ENCODE peak calls at places on chromosomes 3 and 15, in five cellular contexts. M is K562, X is esophagus muscularis mucosa, A is transverse colon, G is ovary. H is an unnamed sample.

GRCh38 chr15:101445562-101446526 is 43.7 kb downstream of the PCSK6 start:
- DNase-seq in M (no peak), X (no peak), A (no peak), G (no peak), H (peak; percentile 44)

GRCh38 chr3:160368804-160369203 is 30.2 kb downstream of the IFT80 start:
- DNase-seq in M (no peak), X (no peak), A (no peak), G (no peak), H (no peak)

GRCh38 chr3:116077059-116077458 is 368.2 kb downstream of the LSAMP start:
- DNase-seq in M (no peak), X (no peak), A (no peak), G (no peak), H (no peak)

GRCh38 chr3:51929420-51930003 is 12.2 kb downstream of the RRP9 start:
- DNase-seq in M (peak; percentile 48), X (no peak), A (no peak), G (no peak), H (no peak)

GRCh38 chr3:194245975-194246561 is 105.1 kb downstream of the CPN2 start:
- DNase-seq in M (peak; percentile 27), X (no peak), A (no peak), G (no peak), H (no peak)

GRCh38 chr3:148147896-148148295 is 549.8 kb upstream of the AGTR1 start:
- DNase-seq in M (no peak), X (no peak), A (no peak), G (no peak), H (no peak)

GRCh38 chr15:92155941-92156340 is 237.7 kb upstream of the ST8SIA2 start:
- DNase-seq in M (no peak), X (no peak), A (no peak), G (no peak), H (no peak)

GRCh38 chr3:172685331-172686214 is 25.3 kb downstream of the NCEH1 start:
- DNase-seq in M (no peak), X (no peak), A (no peak), G (no peak), H (no peak)

GRCh38 chr3:144516029-144516428 is 544.4 kb downstream of the DIPK2A start:
- DNase-seq in M (no peak), X (no peak), A (no peak), G (no peak), H (no peak)

GRCh38 chr15:58724471-58724870 is 25.0 kb downstream of the ADAM10 start:
- DNase-seq in M (no peak), X (no peak), A (no peak), G (no peak), H (no peak)

GRCh38 chr3:195150194-195151118 is 120.5 kb downstream of the XXYLT1 start:
- DNase-seq in M (peak; percentile 72), X (no peak), A (peak; percentile 61), G (peak; percentile 73), H (no peak)

GRCh38 chr3:50126287-50127211 is 28.6 kb upstream of the SEMA3F start:
- DNase-seq in M (peak; percentile 30), X (no peak), A (no peak), G (no peak), H (no peak)

GRCh38 chr3:140447136-140447535 is 230.7 kb upstream of the TRIM42 start:
- DNase-seq in M (no peak), X (no peak), A (no peak), G (no peak), H (no peak)

GRCh38 chr3:13077431-13078157 is 4.4 kb upstream of the IQSEC1 start:
- DNase-seq in M (no peak), X (no peak), A (no peak), G (no peak), H (no peak)

GRCh38 chr3:170502297-170502696 is 83.6 kb downstream of the SLC7A14 start:
- DNase-seq in M (no peak), X (no peak), A (no peak), G (peak; percentile 51), H (no peak)

GRCh38 chr15:90790057-90790456 is 72.9 kb downstream of the BLM start:
- DNase-seq in M (no peak), X (no peak), A (no peak), G (no peak), H (no peak)

GRCh38 chr15:46441294-46442062 is 806.6 kb downstream of the SQOR start:
- DNase-seq in M (no peak), X (no peak), A (no peak), G (no peak), H (no peak)

GRCh38 chr3:47469616-47470015 is 6.1 kb downstream of the SCAP start:
- DNase-seq in M (no peak), X (no peak), A (peak; percentile 17), G (no peak), H (no peak)

GRCh38 chr3:155369735-155370134 is 76.3 kb upstream of the STRIT1 start:
- DNase-seq in M (no peak), X (no peak), A (no peak), G (no peak), H (no peak)

GRCh38 chr15:77107531-77108355 is 36.8 kb upstream of the TSPAN3 start:
- DNase-seq in M (peak; percentile 45), X (no peak), A (peak; percentile 62), G (peak; percentile 62), H (peak; percentile 62)

DNA sequence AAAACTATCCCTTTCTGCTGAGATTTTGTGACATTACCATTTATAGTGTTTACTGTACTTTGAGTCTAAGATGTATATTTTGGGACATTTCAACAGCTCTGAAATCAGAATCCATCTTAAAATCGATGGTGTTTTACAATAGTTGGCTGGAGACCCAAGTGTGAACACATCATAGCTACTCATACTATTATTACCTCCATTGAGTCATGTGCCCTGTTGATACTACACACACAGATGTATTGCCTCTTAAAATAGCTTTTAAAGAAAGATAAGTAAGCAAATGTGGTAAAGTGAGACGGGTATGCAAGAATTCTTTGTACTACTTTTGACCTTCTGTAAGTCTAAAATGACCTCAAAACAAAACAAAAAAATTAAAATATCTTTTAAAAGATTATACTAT is 6.7 kb downstream of the LMOD3 start:
- DNase-seq in M (no peak), X (no peak), A (no peak), G (no peak), H (no peak)
- H3K27ac ChIP-seq in M (no peak overlapping the region), X (no peak overlapping the region), A (no peak overlapping the region), G (no peak overlapping the region), H (no peak overlapping the region)

GRCh38 chr3:34009480-34009844 is 211.0 kb downstream of the PDCD6IP start:
- DNase-seq in M (no peak), X (peak; percentile 12), A (no peak), G (no peak), H (no peak)

GRCh38 chr3:34011171-34012101 is 213.0 kb downstream of the PDCD6IP start:
- DNase-seq in M (peak; percentile 28), X (no peak), A (no peak), G (no peak), H (no peak)

GRCh38 chr3:34013818-34014576 is 215.6 kb downstream of the PDCD6IP start:
- DNase-seq in M (no peak), X (no peak), A (no peak), G (no peak), H (no peak)

GRCh38 chr3:34008836-34009479 is 210.5 kb downstream of the PDCD6IP start:
- DNase-seq in M (no peak), X (no peak), A (no peak), G (no peak), H (no peak)

DNA sequence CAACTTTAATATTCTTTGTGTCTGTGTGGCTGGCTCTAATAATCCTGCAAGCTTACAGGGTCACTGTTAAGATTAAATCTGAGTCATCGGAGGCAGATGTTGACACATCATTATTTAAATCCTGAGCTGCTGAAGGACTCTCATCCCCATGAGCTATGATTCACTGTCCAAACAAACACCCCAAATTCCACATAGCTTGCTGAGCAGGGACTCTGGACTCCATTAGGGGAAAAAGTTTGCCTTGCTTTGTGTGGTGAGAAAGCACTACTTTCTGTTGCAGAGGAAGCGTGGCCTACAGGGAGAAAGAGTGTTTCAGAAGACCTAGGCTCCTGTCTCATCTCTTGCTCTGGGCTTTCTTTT is 213.7 kb downstream of the PDCD6IP start:
- DNase-seq in M (peak; percentile 31), X (no peak), A (no peak), G (no peak), H (no peak)
- TF ChIP-seq EP300 in M (no peak), X (no peak), A (no peak), G (no peak), H (no peak)

DNA sequence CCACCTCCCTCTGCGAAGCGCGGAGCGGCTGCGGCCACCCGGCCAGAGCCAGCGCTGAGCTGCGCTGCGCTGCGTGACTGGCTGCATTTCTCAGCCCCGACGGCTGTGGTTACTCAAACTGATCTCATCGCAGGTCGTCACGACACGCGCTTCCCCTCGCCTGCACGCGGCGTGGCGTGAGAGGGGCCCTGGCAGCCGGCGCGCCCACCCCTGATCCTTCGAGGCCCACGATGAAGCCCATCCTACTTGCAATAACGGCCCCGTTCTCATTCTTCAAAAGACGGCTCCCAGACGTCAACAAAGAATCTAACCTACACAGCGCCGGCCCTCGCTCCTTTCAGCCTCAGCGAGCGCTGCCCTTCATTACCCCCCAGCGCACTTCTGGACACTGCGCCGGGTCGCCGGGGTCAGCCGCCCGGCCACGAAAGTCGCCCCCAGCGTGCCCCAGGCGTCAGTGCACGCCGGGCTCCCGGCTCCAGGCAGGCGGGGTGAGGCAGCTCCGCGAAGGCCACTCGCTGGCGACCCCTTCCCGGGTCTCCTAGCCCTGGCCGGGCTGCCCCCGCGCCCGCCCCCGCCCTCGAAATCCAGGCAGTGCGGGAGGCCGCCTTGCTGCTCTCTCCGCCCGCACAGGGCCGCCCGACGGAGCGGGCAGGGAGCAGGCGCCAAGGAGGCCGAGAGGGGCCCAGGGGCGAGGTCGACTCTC is 9.9 kb upstream of the LEKR1 start:
- DNase-seq in M (no peak), X (no peak), A (peak; percentile 38), G (peak; percentile 63), H (no peak)
- H3K4me1 ChIP-seq in M (peaks cover 14% of the 10 kb centered on the region), X (peaks cover 20% of the 10 kb centered on the region), A (peaks cover 26% of the 10 kb centered on the region), G (no peaks in the 10 kb centered on the region), H (no peaks in the 10 kb centered on the region)

DNA sequence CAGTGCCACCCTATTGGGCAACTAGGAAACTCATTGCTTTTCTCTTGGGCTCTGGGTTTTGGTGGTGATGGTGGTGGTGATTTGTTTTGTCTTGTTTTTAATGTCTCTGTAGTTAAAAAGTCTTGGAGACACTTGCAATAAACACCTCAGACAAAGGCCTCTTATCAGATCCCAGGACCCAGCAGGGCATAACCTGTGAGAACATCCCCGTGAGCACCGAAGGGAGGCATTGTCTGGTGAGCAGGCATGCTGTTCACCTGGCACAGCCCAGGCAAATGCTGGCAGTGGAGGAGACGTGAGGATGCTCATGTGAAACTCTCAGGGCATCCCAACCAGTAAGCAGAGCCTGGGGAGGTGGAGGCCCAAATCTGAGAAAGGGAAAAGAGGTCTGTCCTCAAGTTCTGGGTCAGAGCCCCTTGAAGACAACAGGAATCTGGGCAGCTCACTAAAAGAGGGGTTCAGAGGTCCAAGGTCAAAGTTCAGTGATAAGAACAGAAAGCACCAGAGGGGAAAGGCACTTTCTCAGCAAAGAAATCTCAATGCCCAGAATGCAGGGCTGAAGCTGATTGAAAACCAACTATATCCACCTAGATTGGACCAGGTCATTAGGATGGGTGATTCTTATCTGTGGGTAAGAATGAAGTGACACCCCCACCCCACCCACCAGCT is 27.7 kb downstream of the C2CD4B start:
- DNase-seq in M (no peak), X (peak; percentile 68), A (no peak), G (no peak), H (no peak)
- H3K27ac ChIP-seq in M (no peak overlapping the region), X (no peak overlapping the region), A (no peak overlapping the region), G (no peak overlapping the region), H (no peak overlapping the region)

GRCh38 chr3:112120485-112120836 is 12.6 kb downstream of the GCSAM start:
- DNase-seq in M (no peak), X (no peak), A (no peak), G (no peak), H (no peak)
- TF ChIP-seq EP300 in M (no peak), X (no peak), A (no peak), G (no peak), H (no peak)

H was measured in tibial nerve.